ENCODE peak calls at places on chromosomes 4 and X, in seven cellular contexts. Q is glutamatergic neuron, D is AG04450, S is SK-N-SH, W is type B pancreatic cell, Z is tibial nerve, I is GM12865. X is an unnamed sample.

GRCh38 chr4:83552924-83553323 is 17.0 kb downstream of the GPAT3 start:
- DNase-seq in D (no peak), S (no peak), I (peak), W (no peak), Q (no peak), Z (no peak), X (no peak)

GRCh38 chr4:40969499-40969898 is 219.7 kb downstream of the NSUN7 start:
- DNase-seq in D (no peak), S (peak), W (no peak), I (no peak), Z (no peak), Q (no peak), X (no peak)

GRCh38 chr4:75490155-75490554 is 24.0 kb downstream of the RCHY1 start:
- DNase-seq in Z (no peak), D (peak), Q (no peak), S (no peak), I (no peak), W (no peak), X (no peak)

GRCh38 chr4:183214912-183215488 is 105.1 kb downstream of the CLDN22 start:
- DNase-seq in Q (no peak), D (no peak), W (no peak), S (no peak), I (no peak), Z (no peak), X (no peak)

GRCh38 chrX:107596651-107597050 is 31.7 kb upstream of the PRPS1 start:
- DNase-seq in W (no peak), Z (no peak), I (no peak), Q (no peak), D (no peak), S (no peak), X (no peak)

GRCh38 chrX:48475295-48475694 is 704 bp upstream of the FTSJ1 start:
- DNase-seq in I (no peak), W (no peak), D (no peak), S (peak), Q (no peak), Z (no peak), X (no peak)

GRCh38 chr4:105280338-105280809 is 133.7 kb downstream of the TET2 start:
- DNase-seq in D (peak), S (no peak), Q (no peak), I (no peak), W (no peak), Z (no peak), X (no peak)

GRCh38 chrX:118770133-118770760 is 42.8 kb downstream of the IL13RA1 start:
- DNase-seq in I (no peak), W (no peak), Q (no peak), D (no peak), Z (no peak), S (no peak), X (no peak)

GRCh38 chr4:34935739-34936138 is 1308.6 kb downstream of the ARAP2 start:
- DNase-seq in Q (no peak), W (no peak), I (no peak), S (no peak), Z (no peak), D (no peak), X (no peak)

GRCh38 chr4:139223682-139224317 is 46.8 kb upstream of the ELF2 start:
- DNase-seq in W (no peak), Q (no peak), I (peak), S (no peak), D (no peak), Z (peak), X (no peak)

GRCh38 chr4:2372488-2373030 is 45.9 kb downstream of the ZFYVE28 start:
- DNase-seq in S (no peak), Q (no peak), Z (no peak), D (no peak), W (no peak), I (no peak), X (no peak)

GRCh38 chr4:38565271-38566199 is 98.5 kb upstream of the KLF3 start:
- DNase-seq in I (no peak), D (peak), W (no peak), S (no peak), Q (no peak), Z (no peak), X (no peak)

GRCh38 chr4:37555324-37555723 is 130.9 kb downstream of the RELL1 start:
- DNase-seq in I (no peak), W (no peak), D (no peak), Q (no peak), S (no peak), Z (no peak), X (no peak)

GRCh38 chr4:110309686-110310085 is 111.3 kb upstream of the ELOVL6 start:
- DNase-seq in I (no peak), Z (no peak), D (no peak), Q (no peak), S (peak), W (no peak), X (no peak)

GRCh38 chr4:186486172-186486571 is 69.2 kb downstream of the MTNR1A start:
- DNase-seq in Z (no peak), I (no peak), S (peak), W (no peak), D (no peak), Q (no peak), X (peak)

GRCh38 chr4:176034498-176034897 is 31.1 kb upstream of the WDR17 start:
- DNase-seq in I (peak), W (no peak), S (peak), D (peak), Z (no peak), Q (no peak), X (peak)

GRCh38 chr4:44145868-44146267 is 302.7 kb downstream of the KCTD8 start:
- DNase-seq in Z (no peak), S (no peak), Q (no peak), I (no peak), W (no peak), D (no peak), X (no peak)

GRCh38 chrX:72630185-72630584 is 57.5 kb upstream of the HDAC8 start:
- DNase-seq in Z (no peak), I (no peak), D (no peak), S (no peak), Q (no peak), W (no peak), X (no peak)

GRCh38 chrX:17014216-17014615 is 67.8 kb downstream of the REPS2 start:
- DNase-seq in S (no peak), Q (no peak), D (no peak), Z (no peak), W (no peak), I (no peak), X (no peak)

GRCh38 chrX:104324871-104325585 is 70.3 kb upstream of the ESX1 start:
- DNase-seq in D (no peak), I (no peak), S (no peak), W (no peak), Z (no peak), Q (no peak), X (no peak)

GRCh38 chr4:141524116-141524515 is 112.3 kb upstream of the IL15 start:
- DNase-seq in I (no peak), Q (no peak), S (no peak), Z (no peak), W (no peak), D (no peak), X (no peak)

GRCh38 chrX:129823115-129823514 is 20.6 kb downstream of the ZDHHC9 start:
- DNase-seq in D (no peak), Q (peak), W (no peak), I (peak), S (peak), Z (peak), X (peak)

GRCh38 chrX:26909728-26910127 is 553.4 kb downstream of the PPP4R3C start:
- DNase-seq in D (no peak), W (no peak), Z (no peak), Q (no peak), S (no peak), I (peak), X (no peak)

GRCh38 chrX:44947995-44948394 is 75.0 kb downstream of the KDM6A start:
- DNase-seq in Q (no peak), S (no peak), I (no peak), W (no peak), D (no peak), Z (no peak), X (no peak)

GRCh38 chrX:44946771-44947170 is 73.8 kb downstream of the KDM6A start:
- DNase-seq in I (no peak), Q (no peak), W (no peak), Z (no peak), D (no peak), S (no peak), X (no peak)

GRCh38 chrX:44943007-44943406 is 70.0 kb downstream of the KDM6A start:
- DNase-seq in Z (no peak), S (no peak), W (no peak), I (no peak), Q (no peak), D (no peak), X (no peak)

GRCh38 chrX:44944894-44945293 is 71.9 kb downstream of the KDM6A start:
- DNase-seq in Q (no peak), D (no peak), Z (no peak), W (no peak), S (no peak), I (no peak), X (no peak)

GRCh38 chrX:44945736-44946135 is 72.7 kb downstream of the KDM6A start:
- DNase-seq in S (no peak), Z (no peak), Q (no peak), D (no peak), I (peak), W (no peak), X (no peak)
- TF ChIP-seq CTCF in S (no peak), Z (no peak), Q (no peak), D (peak), I (peak), W (no peak), X (no peak)

GRCh38 chrX:8010105-8010504 is 82.9 kb upstream of the PNPLA4 start:
- DNase-seq in Z (no peak), I (no peak), Q (no peak), D (no peak), S (no peak), W (no peak), X (no peak)
- TF ChIP-seq CTCF in Z (no peak), I (no peak), Q (peak), D (peak), S (peak), W (peak), X (peak)

DNA sequence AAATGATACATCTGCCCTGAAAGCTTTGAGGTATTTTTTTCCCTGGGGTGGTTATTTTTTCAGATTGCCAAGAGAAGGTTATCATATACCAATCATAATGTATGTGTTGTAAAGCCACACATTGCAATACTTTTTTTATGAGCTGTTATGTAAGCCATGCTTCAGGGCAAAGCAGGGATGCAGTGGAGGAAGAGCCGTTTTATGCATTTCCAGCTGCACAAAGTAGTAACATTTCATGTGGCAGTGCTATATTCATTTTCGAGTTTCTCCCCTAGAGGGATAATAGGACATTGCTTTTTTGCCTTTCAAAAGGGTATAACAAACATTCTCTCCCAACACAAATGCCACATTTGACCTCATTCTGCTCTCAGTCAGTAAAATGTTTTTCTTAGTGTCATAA is 68.5 kb downstream of the GALNT7 start:
- DNase-seq in Q (no peak), D (no peak), Z (no peak), S (peak), I (no peak), W (no peak), X (no peak)
- TF ChIP-seq CTCF in Q (peak), D (peak), Z (no peak), S (peak), I (no peak), W (peak), X (no peak)

GRCh38 chrX:65745992-65746391 is 78.5 kb downstream of the MSN start:
- DNase-seq in D (no peak), I (no peak), S (no peak), W (no peak), Q (no peak), Z (no peak), X (no peak)
- TF ChIP-seq CTCF in D (no peak), I (no peak), S (peak), W (no peak), Q (no peak), Z (no peak), X (no peak)

GRCh38 chr4:101347557-101348366 is 436 bp upstream of the PPP3CA start:
- DNase-seq in W (peak), Q (peak), Z (peak), D (peak), S (peak), I (peak), X (peak)
- TF ChIP-seq CTCF in W (peak), Q (no peak), Z (no peak), D (no peak), S (no peak), I (no peak), X (no peak)

DNA sequence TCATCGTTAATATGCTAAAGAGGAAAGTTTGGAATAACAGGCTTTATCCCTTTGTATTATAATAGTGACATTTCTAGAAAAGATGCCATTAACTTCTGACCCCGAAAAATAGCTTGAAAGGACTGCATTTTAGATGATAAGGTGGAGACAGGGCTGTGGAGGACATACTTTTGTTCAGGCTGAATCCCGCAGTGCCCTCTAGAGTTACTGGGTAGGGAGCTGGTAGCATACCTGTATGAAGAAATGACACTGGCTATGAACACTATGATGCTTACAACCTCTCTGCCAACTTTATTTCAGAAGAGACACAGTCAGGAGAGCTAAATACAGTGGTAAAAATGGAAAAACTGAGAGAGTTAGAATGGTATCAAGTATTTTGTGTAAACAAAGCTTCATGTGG is 8.1 kb downstream of the IL1RAPL1 start:
- DNase-seq in S (no peak), I (no peak), D (no peak), Z (no peak), Q (no peak), W (no peak), X (no peak)
- TF ChIP-seq CTCF in S (no peak), I (no peak), D (no peak), Z (no peak), Q (no peak), W (no peak), X (no peak)

GRCh38 chr4:69532886-69533506 is 37.3 kb upstream of the UGT2B4 start:
- DNase-seq in I (no peak), S (no peak), D (no peak), W (no peak), Q (no peak), Z (no peak), X (no peak)
- TF ChIP-seq CTCF in I (no peak), S (no peak), D (no peak), W (no peak), Q (no peak), Z (no peak), X (no peak)

GRCh38 chr4:1346781-1347409 is at the start of gene UVSSA:
- DNase-seq in I (peak), W (peak), D (peak), Q (peak), Z (peak), S (peak), X (peak)

GRCh38 chr4:1344696-1345095 is 2.3 kb upstream of the UVSSA start:
- DNase-seq in D (no peak), S (no peak), Q (no peak), Z (no peak), I (no peak), W (no peak), X (no peak)

GRCh38 chr4:1348014-1348513 is 1.1 kb downstream of the UVSSA start:
- DNase-seq in W (no peak), I (no peak), Q (no peak), Z (no peak), D (no peak), S (no peak), X (no peak)

GRCh38 chr4:1347410-1347864 is 429 bp downstream of the UVSSA start:
- DNase-seq in I (peak), S (peak), Z (peak), D (peak), Q (peak), W (peak), X (no peak)

GRCh38 chr4:1345905-1346780 is 865 bp upstream of the UVSSA start:
- DNase-seq in D (no peak), Q (peak), W (no peak), I (peak), Z (peak), S (peak), X (peak)
- TF ChIP-seq CTCF in D (peak), Q (no peak), W (peak), I (no peak), Z (no peak), S (peak), X (no peak)

X was measured in nephron progenitor cell.